ENCODE peak calls at places on chromosomes 4 and X, in ten cellular contexts. One of them, this sample, is unnamed.

GRCh38 chrX:51421972-51422371 is 74.4 kb downstream of the NUDT11 start:
- DNase-seq in tibial artery: no peak
- DNase-seq in sigmoid colon: no peak
- DNase-seq in IMR-90: no peak
- DNase-seq in esophagus squamous epithelium: no peak
- DNase-seq in A549: no peak
- DNase-seq in dorsolateral prefrontal cortex: no peak
- DNase-seq in fibroblast of mammary gland: no peak
- DNase-seq in left ventricle myocardium inferior: no peak
- DNase-seq in mucosa of descending colon: no peak
- DNase-seq in this sample: no peak

GRCh38 chrX:96985046-96985445 is 101.3 kb downstream of the RPA4 start:
- DNase-seq in tibial artery: no peak
- DNase-seq in sigmoid colon: no peak
- DNase-seq in fibroblast of mammary gland: peak
- DNase-seq in esophagus squamous epithelium: no peak
- DNase-seq in left ventricle myocardium inferior: no peak
- DNase-seq in IMR-90: peak
- DNase-seq in mucosa of descending colon: no peak
- DNase-seq in A549: no peak
- DNase-seq in dorsolateral prefrontal cortex: no peak
- DNase-seq in this sample: peak

GRCh38 chrX:17944833-17945497 is 83.9 kb upstream of the RAI2 start:
- DNase-seq in tibial artery: no peak
- DNase-seq in esophagus squamous epithelium: no peak
- DNase-seq in left ventricle myocardium inferior: no peak
- DNase-seq in IMR-90: no peak
- DNase-seq in fibroblast of mammary gland: peak
- DNase-seq in mucosa of descending colon: peak
- DNase-seq in dorsolateral prefrontal cortex: no peak
- DNase-seq in A549: no peak
- DNase-seq in sigmoid colon: no peak
- DNase-seq in this sample: peak

GRCh38 chr4:85243857-85244256 is 231.1 kb upstream of the ARHGAP24 start:
- DNase-seq in dorsolateral prefrontal cortex: no peak
- DNase-seq in tibial artery: no peak
- DNase-seq in sigmoid colon: no peak
- DNase-seq in A549: no peak
- DNase-seq in esophagus squamous epithelium: no peak
- DNase-seq in left ventricle myocardium inferior: no peak
- DNase-seq in IMR-90: no peak
- DNase-seq in fibroblast of mammary gland: peak
- DNase-seq in mucosa of descending colon: no peak
- DNase-seq in this sample: peak

GRCh38 chrX:88604433-88605221 is 142.4 kb upstream of the CPXCR1 start:
- DNase-seq in dorsolateral prefrontal cortex: no peak
- DNase-seq in A549: no peak
- DNase-seq in tibial artery: no peak
- DNase-seq in sigmoid colon: no peak
- DNase-seq in fibroblast of mammary gland: no peak
- DNase-seq in left ventricle myocardium inferior: no peak
- DNase-seq in esophagus squamous epithelium: no peak
- DNase-seq in IMR-90: no peak
- DNase-seq in mucosa of descending colon: no peak
- DNase-seq in this sample: no peak

GRCh38 chr4:152957437-152958185 is 21.5 kb downstream of the FHDC1 start:
- DNase-seq in dorsolateral prefrontal cortex: no peak
- DNase-seq in IMR-90: no peak
- DNase-seq in left ventricle myocardium inferior: peak
- DNase-seq in mucosa of descending colon: peak
- DNase-seq in esophagus squamous epithelium: no peak
- DNase-seq in fibroblast of mammary gland: no peak
- DNase-seq in A549: no peak
- DNase-seq in sigmoid colon: no peak
- DNase-seq in tibial artery: peak
- DNase-seq in this sample: no peak

GRCh38 chrX:134600714-134601113 is 57.6 kb downstream of the PLAC1 start:
- DNase-seq in A549: no peak
- DNase-seq in fibroblast of mammary gland: peak
- DNase-seq in esophagus squamous epithelium: no peak
- DNase-seq in dorsolateral prefrontal cortex: no peak
- DNase-seq in IMR-90: peak
- DNase-seq in sigmoid colon: no peak
- DNase-seq in mucosa of descending colon: no peak
- DNase-seq in tibial artery: no peak
- DNase-seq in left ventricle myocardium inferior: no peak
- DNase-seq in this sample: peak

GRCh38 chrX:52983526-52983925 is 25.2 kb upstream of the FAM156A start:
- DNase-seq in A549: no peak
- DNase-seq in fibroblast of mammary gland: peak
- DNase-seq in esophagus squamous epithelium: no peak
- DNase-seq in mucosa of descending colon: no peak
- DNase-seq in tibial artery: no peak
- DNase-seq in left ventricle myocardium inferior: no peak
- DNase-seq in sigmoid colon: peak
- DNase-seq in IMR-90: no peak
- DNase-seq in dorsolateral prefrontal cortex: no peak
- DNase-seq in this sample: no peak

GRCh38 chr4:5989236-5990225 is 28.7 kb downstream of the C4orf50 start:
- DNase-seq in A549: no peak
- DNase-seq in sigmoid colon: peak
- DNase-seq in left ventricle myocardium inferior: no peak
- DNase-seq in IMR-90: no peak
- DNase-seq in tibial artery: peak
- DNase-seq in dorsolateral prefrontal cortex: no peak
- DNase-seq in esophagus squamous epithelium: no peak
- DNase-seq in mucosa of descending colon: no peak
- DNase-seq in fibroblast of mammary gland: no peak
- DNase-seq in this sample: no peak

GRCh38 chrX:100477949-100478348 is 67.9 kb upstream of the PCDH19 start:
- DNase-seq in tibial artery: no peak
- DNase-seq in fibroblast of mammary gland: no peak
- DNase-seq in esophagus squamous epithelium: no peak
- DNase-seq in mucosa of descending colon: no peak
- DNase-seq in IMR-90: no peak
- DNase-seq in dorsolateral prefrontal cortex: no peak
- DNase-seq in sigmoid colon: no peak
- DNase-seq in left ventricle myocardium inferior: no peak
- DNase-seq in A549: no peak
- DNase-seq in this sample: no peak

GRCh38 chrX:119753639-119754257 is 4.6 kb upstream of the SOWAHD start:
- DNase-seq in tibial artery: no peak
- DNase-seq in esophagus squamous epithelium: no peak
- DNase-seq in mucosa of descending colon: peak
- DNase-seq in left ventricle myocardium inferior: no peak
- DNase-seq in fibroblast of mammary gland: peak
- DNase-seq in A549: no peak
- DNase-seq in dorsolateral prefrontal cortex: no peak
- DNase-seq in sigmoid colon: no peak
- DNase-seq in IMR-90: peak
- DNase-seq in this sample: peak

GRCh38 chr4:84952004-84952403 is 14.5 kb downstream of the WDFY3 start:
- DNase-seq in fibroblast of mammary gland: peak
- DNase-seq in mucosa of descending colon: no peak
- DNase-seq in IMR-90: peak
- DNase-seq in sigmoid colon: no peak
- DNase-seq in dorsolateral prefrontal cortex: no peak
- DNase-seq in A549: peak
- DNase-seq in tibial artery: no peak
- DNase-seq in left ventricle myocardium inferior: no peak
- DNase-seq in esophagus squamous epithelium: no peak
- DNase-seq in this sample: peak

DNA sequence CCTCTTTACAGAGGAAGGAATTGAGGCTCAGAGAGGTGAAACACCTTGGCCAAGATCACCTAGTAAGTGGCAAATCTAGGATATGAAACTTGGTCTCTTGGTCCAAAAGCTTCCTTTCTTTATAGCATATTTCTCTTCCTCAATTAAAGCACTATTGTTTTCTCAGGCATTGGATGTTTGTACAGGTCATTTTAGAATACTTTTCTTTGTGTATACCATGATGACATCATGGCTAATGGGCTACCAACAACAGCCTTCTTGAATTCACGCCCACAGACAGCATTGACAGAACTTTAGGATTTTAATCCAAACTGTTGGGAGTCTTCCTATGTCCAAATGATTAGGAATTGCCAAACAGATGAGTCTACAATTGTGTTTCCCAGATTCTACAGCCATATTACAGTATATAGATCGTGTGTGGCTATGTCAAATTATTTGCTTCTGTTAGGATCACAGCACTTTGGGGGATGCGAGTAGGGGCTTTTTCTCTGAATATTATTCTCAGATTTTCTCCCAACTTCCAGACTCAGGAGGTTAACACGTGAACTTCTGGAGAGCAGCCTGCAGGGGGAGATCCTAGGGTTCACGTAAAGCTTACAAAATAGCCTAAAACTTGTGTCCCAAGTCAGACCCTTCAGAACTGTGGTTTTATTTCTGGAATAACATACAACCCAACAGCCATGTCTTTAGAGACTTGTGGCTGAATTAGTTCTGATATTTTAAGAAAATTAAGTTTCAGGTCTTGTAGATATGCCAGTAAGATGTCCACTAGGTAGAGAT is 191.8 kb downstream of the SHROOM3 start:
- DNase-seq in left ventricle myocardium inferior: no peak
- DNase-seq in sigmoid colon: no peak
- DNase-seq in esophagus squamous epithelium: no peak
- DNase-seq in IMR-90: peak
- DNase-seq in mucosa of descending colon: no peak
- DNase-seq in A549: peak
- DNase-seq in fibroblast of mammary gland: peak
- DNase-seq in tibial artery: no peak
- DNase-seq in dorsolateral prefrontal cortex: no peak
- DNase-seq in this sample: no peak
- TF ChIP-seq CTCF in left ventricle myocardium inferior: peak
- TF ChIP-seq CTCF in sigmoid colon: no peak
- TF ChIP-seq CTCF in esophagus squamous epithelium: no peak
- TF ChIP-seq CTCF in IMR-90: peak
- TF ChIP-seq CTCF in mucosa of descending colon: no peak
- TF ChIP-seq CTCF in A549: no peak
- TF ChIP-seq CTCF in fibroblast of mammary gland: peak
- TF ChIP-seq CTCF in tibial artery: no peak
- TF ChIP-seq CTCF in dorsolateral prefrontal cortex: no peak
- TF ChIP-seq CTCF in this sample: peak

GRCh38 chrX:18996536-18996935 is 12.6 kb upstream of the PHKA2 start:
- DNase-seq in fibroblast of mammary gland: no peak
- DNase-seq in dorsolateral prefrontal cortex: no peak
- DNase-seq in tibial artery: no peak
- DNase-seq in IMR-90: no peak
- DNase-seq in mucosa of descending colon: no peak
- DNase-seq in A549: no peak
- DNase-seq in left ventricle myocardium inferior: no peak
- DNase-seq in sigmoid colon: no peak
- DNase-seq in esophagus squamous epithelium: no peak
- DNase-seq in this sample: no peak
- H3K4me3 ChIP-seq in fibroblast of mammary gland: no peak
- H3K4me3 ChIP-seq in dorsolateral prefrontal cortex: no peak
- H3K4me3 ChIP-seq in tibial artery: no peak
- H3K4me3 ChIP-seq in IMR-90: no peak
- H3K4me3 ChIP-seq in mucosa of descending colon: no peak
- H3K4me3 ChIP-seq in A549: no peak
- H3K4me3 ChIP-seq in left ventricle myocardium inferior: no peak
- H3K4me3 ChIP-seq in sigmoid colon: no peak
- H3K4me3 ChIP-seq in esophagus squamous epithelium: no peak
- H3K4me3 ChIP-seq in this sample: no peak

GRCh38 chr4:15971068-15971801 is 8.3 kb upstream of the FGFBP2 start:
- DNase-seq in sigmoid colon: no peak
- DNase-seq in mucosa of descending colon: no peak
- DNase-seq in left ventricle myocardium inferior: no peak
- DNase-seq in fibroblast of mammary gland: no peak
- DNase-seq in A549: no peak
- DNase-seq in tibial artery: no peak
- DNase-seq in esophagus squamous epithelium: no peak
- DNase-seq in IMR-90: no peak
- DNase-seq in dorsolateral prefrontal cortex: no peak
- DNase-seq in this sample: no peak
- TF ChIP-seq CTCF in sigmoid colon: no peak
- TF ChIP-seq CTCF in mucosa of descending colon: no peak
- TF ChIP-seq CTCF in left ventricle myocardium inferior: no peak
- TF ChIP-seq CTCF in fibroblast of mammary gland: no peak
- TF ChIP-seq CTCF in A549: no peak
- TF ChIP-seq CTCF in tibial artery: no peak
- TF ChIP-seq CTCF in esophagus squamous epithelium: no peak
- TF ChIP-seq CTCF in IMR-90: no peak
- TF ChIP-seq CTCF in dorsolateral prefrontal cortex: no peak
- TF ChIP-seq CTCF in this sample: no peak

DNA sequence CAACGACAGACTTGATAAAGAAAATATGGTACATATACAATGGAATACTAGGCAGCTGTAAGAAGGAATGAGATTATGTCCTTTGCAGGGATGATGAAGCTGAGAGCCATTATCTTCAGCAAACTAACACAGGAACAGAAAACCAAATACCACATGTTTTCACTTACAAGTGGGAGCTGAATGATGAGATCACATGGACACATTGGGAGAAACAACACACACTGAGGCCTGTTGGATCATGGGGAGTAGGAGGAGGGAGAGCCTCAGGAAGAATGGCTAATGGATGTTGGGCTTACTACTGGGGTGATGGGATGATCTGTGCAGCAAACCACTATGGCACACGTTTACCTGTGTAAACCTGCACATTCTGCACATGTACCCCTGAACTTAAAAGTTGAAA is 209.7 kb downstream of the SPRY1 start:
- DNase-seq in fibroblast of mammary gland: peak
- DNase-seq in A549: no peak
- DNase-seq in tibial artery: no peak
- DNase-seq in left ventricle myocardium inferior: no peak
- DNase-seq in dorsolateral prefrontal cortex: no peak
- DNase-seq in sigmoid colon: no peak
- DNase-seq in mucosa of descending colon: no peak
- DNase-seq in IMR-90: peak
- DNase-seq in esophagus squamous epithelium: no peak
- DNase-seq in this sample: no peak
- H3K4me3 ChIP-seq in fibroblast of mammary gland: no peak
- H3K4me3 ChIP-seq in A549: no peak
- H3K4me3 ChIP-seq in tibial artery: no peak
- H3K4me3 ChIP-seq in left ventricle myocardium inferior: no peak
- H3K4me3 ChIP-seq in dorsolateral prefrontal cortex: no peak
- H3K4me3 ChIP-seq in sigmoid colon: no peak
- H3K4me3 ChIP-seq in mucosa of descending colon: no peak
- H3K4me3 ChIP-seq in IMR-90: no peak
- H3K4me3 ChIP-seq in esophagus squamous epithelium: no peak
- H3K4me3 ChIP-seq in this sample: no peak